ENCODE peak calls at places on chromosomes 12 and 14, in nine cellular contexts. One of them, this sample, is unnamed. For H3K9me3, the result is how much of the 10 kb centered on the place peaks cover.

GRCh38 chr14:61380984-61381383 is 59.6 kb downstream of the PRKCH start:
- DNase-seq in keratinocyte: no peak
- DNase-seq in suprapubic skin: no peak
- DNase-seq in effector memory CD4-positive, alpha-beta T cell: no peak
- DNase-seq in CD4-positive, alpha-beta memory T cell: no peak
- DNase-seq in ovary: no peak
- DNase-seq in H9: no peak
- DNase-seq in naive thymus-derived CD4-positive, alpha-beta T cell: peak
- DNase-seq in hepatocyte: no peak
- DNase-seq in this sample: no peak

GRCh38 chr14:75323571-75323970 is 44.9 kb downstream of the FOS start:
- DNase-seq in keratinocyte: no peak
- DNase-seq in suprapubic skin: no peak
- DNase-seq in effector memory CD4-positive, alpha-beta T cell: no peak
- DNase-seq in CD4-positive, alpha-beta memory T cell: no peak
- DNase-seq in ovary: no peak
- DNase-seq in H9: no peak
- DNase-seq in naive thymus-derived CD4-positive, alpha-beta T cell: no peak
- DNase-seq in hepatocyte: no peak
- DNase-seq in this sample: no peak

GRCh38 chr12:69007166-69007857 is 74.3 kb upstream of the CPM start:
- DNase-seq in keratinocyte: no peak
- DNase-seq in suprapubic skin: no peak
- DNase-seq in effector memory CD4-positive, alpha-beta T cell: no peak
- DNase-seq in CD4-positive, alpha-beta memory T cell: no peak
- DNase-seq in ovary: peak
- DNase-seq in H9: peak
- DNase-seq in naive thymus-derived CD4-positive, alpha-beta T cell: no peak
- DNase-seq in hepatocyte: peak
- DNase-seq in this sample: no peak

GRCh38 chr12:10753066-10753465 is 29.9 kb upstream of the YBX3 start:
- DNase-seq in keratinocyte: no peak
- DNase-seq in suprapubic skin: no peak
- DNase-seq in effector memory CD4-positive, alpha-beta T cell: no peak
- DNase-seq in CD4-positive, alpha-beta memory T cell: no peak
- DNase-seq in ovary: no peak
- DNase-seq in H9: no peak
- DNase-seq in naive thymus-derived CD4-positive, alpha-beta T cell: no peak
- DNase-seq in hepatocyte: peak
- DNase-seq in this sample: no peak

GRCh38 chr14:56650075-56650474 is 70.5 kb downstream of the TMEM260 start:
- DNase-seq in keratinocyte: no peak
- DNase-seq in suprapubic skin: no peak
- DNase-seq in effector memory CD4-positive, alpha-beta T cell: no peak
- DNase-seq in CD4-positive, alpha-beta memory T cell: no peak
- DNase-seq in ovary: no peak
- DNase-seq in H9: no peak
- DNase-seq in naive thymus-derived CD4-positive, alpha-beta T cell: no peak
- DNase-seq in hepatocyte: no peak
- DNase-seq in this sample: peak

GRCh38 chr14:98062083-98062482 is 1209.9 kb downstream of the BCL11B start:
- DNase-seq in keratinocyte: no peak
- DNase-seq in suprapubic skin: no peak
- DNase-seq in effector memory CD4-positive, alpha-beta T cell: no peak
- DNase-seq in CD4-positive, alpha-beta memory T cell: no peak
- DNase-seq in ovary: no peak
- DNase-seq in H9: no peak
- DNase-seq in naive thymus-derived CD4-positive, alpha-beta T cell: no peak
- DNase-seq in hepatocyte: peak
- DNase-seq in this sample: no peak

GRCh38 chr12:26833692-26834168 is 736 bp upstream of the ITPR2 start:
- DNase-seq in keratinocyte: no peak
- DNase-seq in suprapubic skin: peak
- DNase-seq in effector memory CD4-positive, alpha-beta T cell: no peak
- DNase-seq in CD4-positive, alpha-beta memory T cell: peak
- DNase-seq in ovary: peak
- DNase-seq in H9: peak
- DNase-seq in naive thymus-derived CD4-positive, alpha-beta T cell: peak
- DNase-seq in hepatocyte: peak
- DNase-seq in this sample: peak

GRCh38 chr12:88339966-88340365 is 197.9 kb downstream of the TMTC3 start:
- DNase-seq in keratinocyte: no peak
- DNase-seq in suprapubic skin: no peak
- DNase-seq in effector memory CD4-positive, alpha-beta T cell: no peak
- DNase-seq in CD4-positive, alpha-beta memory T cell: no peak
- DNase-seq in ovary: no peak
- DNase-seq in H9: no peak
- DNase-seq in naive thymus-derived CD4-positive, alpha-beta T cell: no peak
- DNase-seq in hepatocyte: no peak
- DNase-seq in this sample: no peak

DNA sequence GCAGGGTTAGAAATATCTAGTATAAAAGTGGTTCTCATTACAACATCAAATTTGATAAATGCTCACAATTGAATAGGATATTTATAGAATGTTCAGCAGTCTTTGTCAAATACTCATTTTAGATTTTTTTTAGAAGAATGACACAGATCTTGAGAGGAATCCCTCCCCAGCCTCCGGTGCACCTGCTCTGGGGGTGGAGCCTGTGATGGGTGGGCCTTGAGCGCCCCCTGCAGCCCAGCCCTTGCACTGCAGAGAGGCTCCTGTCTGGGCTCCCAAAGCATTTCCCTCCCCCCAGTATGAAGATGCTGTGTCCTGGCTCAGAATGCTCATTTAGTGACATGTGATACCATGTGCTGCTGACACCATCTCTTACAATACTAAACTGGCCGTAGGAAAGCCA is 792.3 kb downstream of the TMEM121 start:
- DNase-seq in keratinocyte: no peak
- DNase-seq in suprapubic skin: no peak
- DNase-seq in effector memory CD4-positive, alpha-beta T cell: peak
- DNase-seq in CD4-positive, alpha-beta memory T cell: peak
- DNase-seq in ovary: no peak
- DNase-seq in H9: no peak
- DNase-seq in naive thymus-derived CD4-positive, alpha-beta T cell: peak
- DNase-seq in hepatocyte: no peak
- DNase-seq in this sample: no peak
- H3K9me3 ChIP-seq in keratinocyte: under half
- H3K9me3 ChIP-seq in suprapubic skin: under half
- H3K9me3 ChIP-seq in effector memory CD4-positive, alpha-beta T cell: under half
- H3K9me3 ChIP-seq in CD4-positive, alpha-beta memory T cell: under half
- H3K9me3 ChIP-seq in ovary: under half
- H3K9me3 ChIP-seq in H9: half or more
- H3K9me3 ChIP-seq in naive thymus-derived CD4-positive, alpha-beta T cell: under half
- H3K9me3 ChIP-seq in hepatocyte: under half
- H3K9me3 ChIP-seq in this sample: under half

DNA sequence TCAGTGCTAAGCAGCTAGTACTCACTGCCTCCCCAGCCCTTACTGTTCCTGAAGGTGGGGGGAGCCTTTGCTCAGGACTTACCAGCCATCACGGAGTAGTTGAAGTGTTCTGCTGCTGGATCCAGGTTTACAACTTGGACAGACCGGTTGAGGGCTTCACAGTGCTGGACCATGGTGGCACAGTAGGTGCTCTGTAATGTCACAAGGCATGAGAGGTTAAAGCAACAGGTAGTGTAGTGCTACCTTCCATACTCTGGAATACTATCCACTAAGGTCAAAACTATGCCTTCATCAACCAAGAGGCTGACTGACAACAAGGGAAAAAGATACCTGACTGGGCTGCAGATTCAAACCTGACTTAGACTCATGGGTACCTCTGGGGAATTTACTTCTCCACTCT is 3.0 kb downstream of the GPN3 start:
- DNase-seq in keratinocyte: no peak
- DNase-seq in suprapubic skin: no peak
- DNase-seq in effector memory CD4-positive, alpha-beta T cell: no peak
- DNase-seq in CD4-positive, alpha-beta memory T cell: no peak
- DNase-seq in ovary: no peak
- DNase-seq in H9: no peak
- DNase-seq in naive thymus-derived CD4-positive, alpha-beta T cell: no peak
- DNase-seq in hepatocyte: no peak
- DNase-seq in this sample: no peak
- H3K9me3 ChIP-seq in keratinocyte: under half
- H3K9me3 ChIP-seq in suprapubic skin: under half
- H3K9me3 ChIP-seq in effector memory CD4-positive, alpha-beta T cell: under half
- H3K9me3 ChIP-seq in CD4-positive, alpha-beta memory T cell: under half
- H3K9me3 ChIP-seq in ovary: under half
- H3K9me3 ChIP-seq in H9: under half
- H3K9me3 ChIP-seq in naive thymus-derived CD4-positive, alpha-beta T cell: under half
- H3K9me3 ChIP-seq in hepatocyte: under half
- H3K9me3 ChIP-seq in this sample: under half

GRCh38 chr14:66939409-66939808 is 249.8 kb upstream of the GARIN2 start:
- DNase-seq in keratinocyte: no peak
- DNase-seq in suprapubic skin: no peak
- DNase-seq in effector memory CD4-positive, alpha-beta T cell: no peak
- DNase-seq in CD4-positive, alpha-beta memory T cell: no peak
- DNase-seq in ovary: no peak
- DNase-seq in H9: no peak
- DNase-seq in naive thymus-derived CD4-positive, alpha-beta T cell: no peak
- DNase-seq in hepatocyte: no peak
- DNase-seq in this sample: no peak

GRCh38 chr14:66944872-66945271 is 244.4 kb upstream of the GARIN2 start:
- DNase-seq in keratinocyte: no peak
- DNase-seq in suprapubic skin: no peak
- DNase-seq in effector memory CD4-positive, alpha-beta T cell: no peak
- DNase-seq in CD4-positive, alpha-beta memory T cell: no peak
- DNase-seq in ovary: no peak
- DNase-seq in H9: no peak
- DNase-seq in naive thymus-derived CD4-positive, alpha-beta T cell: no peak
- DNase-seq in hepatocyte: peak
- DNase-seq in this sample: no peak
- H3K9me3 ChIP-seq in keratinocyte: under half
- H3K9me3 ChIP-seq in suprapubic skin: under half
- H3K9me3 ChIP-seq in effector memory CD4-positive, alpha-beta T cell: under half
- H3K9me3 ChIP-seq in CD4-positive, alpha-beta memory T cell: under half
- H3K9me3 ChIP-seq in ovary: under half
- H3K9me3 ChIP-seq in H9: under half
- H3K9me3 ChIP-seq in naive thymus-derived CD4-positive, alpha-beta T cell: under half
- H3K9me3 ChIP-seq in hepatocyte: under half
- H3K9me3 ChIP-seq in this sample: under half

GRCh38 chr12:97404549-97404948 is 58.1 kb upstream of the RMST start:
- DNase-seq in keratinocyte: no peak
- DNase-seq in suprapubic skin: no peak
- DNase-seq in effector memory CD4-positive, alpha-beta T cell: no peak
- DNase-seq in CD4-positive, alpha-beta memory T cell: no peak
- DNase-seq in ovary: no peak
- DNase-seq in H9: peak
- DNase-seq in naive thymus-derived CD4-positive, alpha-beta T cell: no peak
- DNase-seq in hepatocyte: peak
- DNase-seq in this sample: no peak
- H3K9me3 ChIP-seq in keratinocyte: under half
- H3K9me3 ChIP-seq in suprapubic skin: under half
- H3K9me3 ChIP-seq in effector memory CD4-positive, alpha-beta T cell: under half
- H3K9me3 ChIP-seq in CD4-positive, alpha-beta memory T cell: under half
- H3K9me3 ChIP-seq in ovary: under half
- H3K9me3 ChIP-seq in H9: under half
- H3K9me3 ChIP-seq in naive thymus-derived CD4-positive, alpha-beta T cell: under half
- H3K9me3 ChIP-seq in hepatocyte: under half
- H3K9me3 ChIP-seq in this sample: under half

GRCh38 chr12:132953163-132953425 is 3.0 kb downstream of the ZNF605 start:
- DNase-seq in keratinocyte: no peak
- DNase-seq in suprapubic skin: no peak
- DNase-seq in effector memory CD4-positive, alpha-beta T cell: no peak
- DNase-seq in CD4-positive, alpha-beta memory T cell: no peak
- DNase-seq in ovary: no peak
- DNase-seq in H9: no peak
- DNase-seq in naive thymus-derived CD4-positive, alpha-beta T cell: no peak
- DNase-seq in hepatocyte: no peak
- DNase-seq in this sample: no peak
- H3K9me3 ChIP-seq in keratinocyte: under half
- H3K9me3 ChIP-seq in suprapubic skin: under half
- H3K9me3 ChIP-seq in effector memory CD4-positive, alpha-beta T cell: under half
- H3K9me3 ChIP-seq in CD4-positive, alpha-beta memory T cell: under half
- H3K9me3 ChIP-seq in ovary: under half
- H3K9me3 ChIP-seq in H9: under half
- H3K9me3 ChIP-seq in naive thymus-derived CD4-positive, alpha-beta T cell: under half
- H3K9me3 ChIP-seq in hepatocyte: under half
- H3K9me3 ChIP-seq in this sample: under half

GRCh38 chr12:126588586-126589249 is 1523.5 kb downstream of the AACS start:
- DNase-seq in keratinocyte: no peak
- DNase-seq in suprapubic skin: no peak
- DNase-seq in effector memory CD4-positive, alpha-beta T cell: no peak
- DNase-seq in CD4-positive, alpha-beta memory T cell: peak
- DNase-seq in ovary: no peak
- DNase-seq in H9: no peak
- DNase-seq in naive thymus-derived CD4-positive, alpha-beta T cell: peak
- DNase-seq in hepatocyte: no peak
- DNase-seq in this sample: no peak
- H3K9me3 ChIP-seq in keratinocyte: under half
- H3K9me3 ChIP-seq in suprapubic skin: under half
- H3K9me3 ChIP-seq in effector memory CD4-positive, alpha-beta T cell: under half
- H3K9me3 ChIP-seq in CD4-positive, alpha-beta memory T cell: under half
- H3K9me3 ChIP-seq in ovary: under half
- H3K9me3 ChIP-seq in H9: under half
- H3K9me3 ChIP-seq in naive thymus-derived CD4-positive, alpha-beta T cell: under half
- H3K9me3 ChIP-seq in hepatocyte: under half
- H3K9me3 ChIP-seq in this sample: under half

DNA sequence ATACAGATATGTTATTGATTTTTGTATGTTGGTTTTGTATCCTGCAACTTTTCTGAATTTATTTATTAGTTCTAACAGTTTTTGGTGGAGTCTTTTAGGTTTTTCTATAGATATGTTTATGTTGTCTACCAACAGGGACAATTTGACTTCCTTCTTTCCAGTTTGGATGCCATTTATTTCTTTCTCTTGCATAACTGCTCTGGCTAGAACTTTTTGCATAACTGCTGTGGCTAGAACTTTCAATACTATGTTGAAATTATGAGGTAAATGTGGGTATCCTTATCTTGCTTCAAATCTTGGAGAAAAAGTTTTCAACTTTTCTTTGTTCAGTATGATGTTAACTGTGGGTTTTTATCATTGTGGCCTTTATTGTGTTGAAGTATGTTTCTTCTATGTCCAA is 39.9 kb upstream of the PLBD1 start:
- DNase-seq in keratinocyte: no peak
- DNase-seq in suprapubic skin: no peak
- DNase-seq in effector memory CD4-positive, alpha-beta T cell: no peak
- DNase-seq in CD4-positive, alpha-beta memory T cell: no peak
- DNase-seq in ovary: no peak
- DNase-seq in H9: no peak
- DNase-seq in naive thymus-derived CD4-positive, alpha-beta T cell: no peak
- DNase-seq in hepatocyte: no peak
- DNase-seq in this sample: no peak
- H3K9me3 ChIP-seq in keratinocyte: under half
- H3K9me3 ChIP-seq in suprapubic skin: under half
- H3K9me3 ChIP-seq in effector memory CD4-positive, alpha-beta T cell: under half
- H3K9me3 ChIP-seq in CD4-positive, alpha-beta memory T cell: under half
- H3K9me3 ChIP-seq in ovary: under half
- H3K9me3 ChIP-seq in H9: under half
- H3K9me3 ChIP-seq in naive thymus-derived CD4-positive, alpha-beta T cell: under half
- H3K9me3 ChIP-seq in hepatocyte: under half
- H3K9me3 ChIP-seq in this sample: under half

This sample was measured in uterus.